ENCODE peak calls at places on chromosome 4, in five cellular contexts. Z is fibroblast of lung, V is HFFc6, F is GM10248, G is left ventricle myocardium inferior. X is an unnamed sample.

GRCh38 chr4:48031802-48032525 is 15.4 kb downstream of the NIPAL1 start:
- DNase-seq in Z (peak), V (no peak), F (no peak), G (no peak), X (no peak)

GRCh38 chr4:89894654-89895652 is at the start of gene MMRN1:
- DNase-seq in Z (no peak), V (no peak), F (peak), G (no peak), X (no peak)

GRCh38 chr4:123600426-123600825 is 203.8 kb downstream of the SPRY1 start:
- DNase-seq in Z (no peak), V (no peak), F (no peak), G (no peak), X (no peak)

GRCh38 chr4:25061602-25062001 is 30.9 kb upstream of the LGI2 start:
- DNase-seq in Z (no peak), V (no peak), F (no peak), G (no peak), X (no peak)

GRCh38 chr4:120731561-120731960 is 191.0 kb downstream of the PRDM5 start:
- DNase-seq in Z (peak), V (peak), F (no peak), G (no peak), X (no peak)

GRCh38 chr4:186693159-186693815 is 30.4 kb downstream of the FAT1 start:
- DNase-seq in Z (peak), V (peak), F (no peak), G (peak), X (no peak)

GRCh38 chr4:113869743-113870375 is 108.3 kb upstream of the CAMK2D start:
- DNase-seq in Z (peak), V (peak), F (peak), G (no peak), X (no peak)

GRCh38 chr4:113541933-113542332 is 219.6 kb downstream of the CAMK2D start:
- DNase-seq in Z (peak), V (no peak), F (no peak), G (no peak), X (no peak)

GRCh38 chr4:86791126-86791525 is 58.1 kb downstream of the SLC10A6 start:
- DNase-seq in Z (no peak), V (no peak), F (no peak), G (no peak), X (no peak)

GRCh38 chr4:23260510-23260909 is 567.8 kb downstream of the GBA3 start:
- DNase-seq in Z (no peak), V (no peak), F (no peak), G (no peak), X (no peak)

GRCh38 chr4:186982160-186982559 is 258.5 kb upstream of the FAT1 start:
- DNase-seq in Z (no peak), V (no peak), F (no peak), G (no peak), X (no peak)

GRCh38 chr4:125049711-125050110 is 265.0 kb upstream of the FAT4 start:
- DNase-seq in Z (no peak), V (no peak), F (no peak), G (no peak), X (no peak)

GRCh38 chr4:72909461-72909860 is 160.1 kb downstream of the COX18 start:
- DNase-seq in Z (no peak), V (no peak), F (no peak), G (no peak), X (no peak)

GRCh38 chr4:73895201-73896177 is 26.3 kb downstream of the CXCL1 start:
- DNase-seq in Z (peak), V (no peak), F (no peak), G (no peak), X (no peak)

GRCh38 chr4:183407128-183407585 is 37.3 kb upstream of the CDKN2AIP start:
- DNase-seq in Z (peak), V (peak), F (peak), G (peak), X (peak)

GRCh38 chr4:56654238-56654632 is 26.9 kb downstream of the HOPX start:
- DNase-seq in Z (peak), V (no peak), F (no peak), G (no peak), X (no peak)

GRCh38 chr4:53920116-53920515 is 144.3 kb downstream of the CHIC2 start:
- DNase-seq in Z (peak), V (no peak), F (no peak), G (no peak), X (peak)

GRCh38 chr4:110622841-110623709 is at the start of gene PITX2:
- DNase-seq in Z (peak), V (peak), F (peak), G (peak), X (no peak)

GRCh38 chr4:183072181-183072580 is 26.9 kb upstream of the WWC2 start:
- DNase-seq in Z (peak), V (peak), F (no peak), G (no peak), X (no peak)

GRCh38 chr4:87524456-87524855 is 4.7 kb downstream of the SPARCL1 start:
- DNase-seq in Z (peak), V (no peak), F (no peak), G (no peak), X (no peak)

GRCh38 chr4:105978684-105979296 is 83.5 kb downstream of the NPNT start:
- DNase-seq in Z (peak), V (peak), F (no peak), G (no peak), X (no peak)

GRCh38 chr4:6335040-6335590 is 65.5 kb downstream of the WFS1 start:
- DNase-seq in Z (no peak), V (no peak), F (no peak), G (no peak), X (no peak)

GRCh38 chr4:73037057-73037456 is 32.5 kb downstream of the COX18 start:
- DNase-seq in Z (no peak), V (no peak), F (no peak), G (no peak), X (no peak)

GRCh38 chr4:141074098-141074878 is 59.0 kb downstream of the RNF150 start:
- DNase-seq in Z (peak), V (no peak), F (no peak), G (no peak), X (no peak)

GRCh38 chr4:8849266-8850073 is 22.2 kb downstream of the HMX1 start:
- DNase-seq in Z (no peak), V (no peak), F (no peak), G (no peak), X (peak)

GRCh38 chr4:86498560-86499166 is 95.5 kb upstream of the PTPN13 start:
- DNase-seq in Z (peak), V (peak), F (peak), G (no peak), X (no peak)

GRCh38 chr4:80233390-80233789 is 33.1 kb upstream of the FGF5 start:
- DNase-seq in Z (no peak), V (no peak), F (no peak), G (no peak), X (no peak)

GRCh38 chr4:65698631-65699030 is 28.3 kb upstream of the EPHA5 start:
- DNase-seq in Z (no peak), V (no peak), F (no peak), G (no peak), X (no peak)

GRCh38 chr4:113849771-113850170 is 88.2 kb upstream of the CAMK2D start:
- DNase-seq in Z (peak), V (no peak), F (no peak), G (peak), X (no peak)

GRCh38 chr4:3127129-3127528 is 52.6 kb downstream of the HTT start:
- DNase-seq in Z (no peak), V (no peak), F (no peak), G (no peak), X (no peak)

GRCh38 chr4:139177049-139177887 is at the start of gene ELF2:
- DNase-seq in Z (peak), V (peak), F (peak), G (peak), X (peak)

GRCh38 chr4:147425019-147425418 is 55.9 kb upstream of the EDNRA start:
- DNase-seq in Z (peak), V (peak), F (no peak), G (no peak), X (no peak)

GRCh38 chr4:173827707-173828106 is 297.7 kb upstream of the HAND2 start:
- DNase-seq in Z (no peak), V (no peak), F (no peak), G (no peak), X (no peak)
- TF ChIP-seq CTCF in Z (no peak), V (no peak), F (no peak), G (peak), X (no peak)

GRCh38 chr4:144183165-144183564 is 42.6 kb upstream of the GYPA start:
- DNase-seq in Z (no peak), V (no peak), F (no peak), G (no peak), X (no peak)

GRCh38 chr4:144181386-144181785 is 40.9 kb upstream of the GYPA start:
- DNase-seq in Z (no peak), V (no peak), F (no peak), G (no peak), X (no peak)

GRCh38 chr4:144190009-144190408 is 49.5 kb upstream of the GYPA start:
- DNase-seq in Z (no peak), V (no peak), F (no peak), G (no peak), X (no peak)

GRCh38 chr4:144189121-144189520 is 48.6 kb upstream of the GYPA start:
- DNase-seq in Z (no peak), V (no peak), F (no peak), G (no peak), X (no peak)

GRCh38 chr4:144185086-144185485 is 44.6 kb upstream of the GYPA start:
- DNase-seq in Z (no peak), V (no peak), F (no peak), G (no peak), X (no peak)
- TF ChIP-seq CTCF in Z (no peak), V (no peak), F (no peak), G (no peak), X (no peak)

DNA sequence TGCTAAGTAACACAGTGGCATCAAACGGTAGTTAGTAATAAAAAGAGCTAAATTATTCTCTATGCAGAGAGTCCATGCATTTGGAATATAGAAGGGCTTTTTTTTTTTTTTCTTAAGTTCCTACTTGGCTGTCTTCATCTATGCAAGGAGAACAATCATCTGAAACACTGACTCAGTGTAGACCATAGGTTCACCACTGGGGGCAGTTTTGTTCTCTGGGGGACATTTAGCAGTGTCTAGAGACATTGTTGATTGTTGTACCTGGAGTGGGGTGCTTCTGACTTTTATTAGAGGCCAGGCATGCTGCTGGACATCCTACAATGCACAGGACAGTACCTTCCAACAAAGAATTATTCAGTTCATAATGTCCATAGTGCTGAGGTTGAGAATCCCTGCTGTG is 41.2 kb downstream of the TMA16 start:
- DNase-seq in Z (no peak), V (no peak), F (no peak), G (no peak), X (no peak)
- TF ChIP-seq CTCF in Z (peak), V (peak), F (no peak), G (no peak), X (no peak)

GRCh38 chr4:54958236-54958635 is 167.2 kb downstream of the KDR start:
- DNase-seq in Z (peak), V (no peak), F (no peak), G (no peak), X (no peak)

GRCh38 chr4:54967289-54967688 is 158.1 kb downstream of the KDR start:
- DNase-seq in Z (no peak), V (no peak), F (no peak), G (no peak), X (no peak)

GRCh38 chr4:54959656-54960055 is 165.7 kb downstream of the KDR start:
- DNase-seq in Z (peak), V (peak), F (no peak), G (no peak), X (no peak)

GRCh38 chr4:54961357-54961975 is 163.9 kb downstream of the KDR start:
- DNase-seq in Z (peak), V (peak), F (no peak), G (no peak), X (no peak)
- TF ChIP-seq CTCF in Z (peak), V (peak), F (peak), G (peak), X (peak)

DNA sequence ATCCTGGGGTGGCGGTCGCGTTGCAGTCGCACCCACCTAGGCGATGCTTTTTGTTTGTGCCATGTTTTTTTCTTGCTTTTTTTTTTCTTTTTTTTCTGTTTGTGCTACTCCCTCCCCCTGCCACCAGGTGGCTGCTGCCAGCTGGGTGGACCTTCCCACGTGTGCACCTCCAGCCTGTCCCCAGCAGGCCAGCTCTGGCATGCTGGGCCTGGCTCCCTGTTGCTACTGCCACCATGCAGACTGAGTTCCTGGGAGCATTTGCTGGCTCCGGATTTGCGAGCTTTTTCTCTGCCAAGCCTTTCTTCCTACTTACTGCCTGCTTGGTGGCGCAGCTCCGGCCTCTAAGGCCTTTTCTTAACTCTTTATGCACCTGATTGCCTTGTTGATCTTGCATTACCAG is 161.2 kb upstream of the WDFY3 start:
- DNase-seq in Z (peak), V (peak), F (peak), G (no peak), X (no peak)
- TF ChIP-seq CTCF in Z (peak), V (peak), F (no peak), G (peak), X (no peak)

GRCh38 chr4:70931359-70931758 is 29.2 kb downstream of the MOB1B start:
- DNase-seq in Z (no peak), V (no peak), F (no peak), G (no peak), X (no peak)
- TF ChIP-seq CTCF in Z (no peak), V (no peak), F (no peak), G (no peak), X (no peak)

GRCh38 chr4:76246025-76246424 is 5.5 kb upstream of the FAM47E start:
- DNase-seq in Z (no peak), V (no peak), F (no peak), G (no peak), X (no peak)
- TF ChIP-seq CTCF in Z (no peak), V (no peak), F (no peak), G (no peak), X (no peak)

GRCh38 chr4:4680243-4680642 is 138.4 kb upstream of the STX18 start:
- DNase-seq in Z (no peak), V (no peak), F (no peak), G (no peak), X (no peak)

GRCh38 chr4:4675636-4676035 is 133.8 kb upstream of the STX18 start:
- DNase-seq in Z (no peak), V (no peak), F (no peak), G (no peak), X (no peak)

GRCh38 chr4:4675051-4675581 is 133.3 kb upstream of the STX18 start:
- DNase-seq in Z (no peak), V (no peak), F (no peak), G (no peak), X (no peak)

GRCh38 chr4:4680758-4681157 is 138.9 kb upstream of the STX18 start:
- DNase-seq in Z (no peak), V (no peak), F (no peak), G (no peak), X (no peak)

DNA sequence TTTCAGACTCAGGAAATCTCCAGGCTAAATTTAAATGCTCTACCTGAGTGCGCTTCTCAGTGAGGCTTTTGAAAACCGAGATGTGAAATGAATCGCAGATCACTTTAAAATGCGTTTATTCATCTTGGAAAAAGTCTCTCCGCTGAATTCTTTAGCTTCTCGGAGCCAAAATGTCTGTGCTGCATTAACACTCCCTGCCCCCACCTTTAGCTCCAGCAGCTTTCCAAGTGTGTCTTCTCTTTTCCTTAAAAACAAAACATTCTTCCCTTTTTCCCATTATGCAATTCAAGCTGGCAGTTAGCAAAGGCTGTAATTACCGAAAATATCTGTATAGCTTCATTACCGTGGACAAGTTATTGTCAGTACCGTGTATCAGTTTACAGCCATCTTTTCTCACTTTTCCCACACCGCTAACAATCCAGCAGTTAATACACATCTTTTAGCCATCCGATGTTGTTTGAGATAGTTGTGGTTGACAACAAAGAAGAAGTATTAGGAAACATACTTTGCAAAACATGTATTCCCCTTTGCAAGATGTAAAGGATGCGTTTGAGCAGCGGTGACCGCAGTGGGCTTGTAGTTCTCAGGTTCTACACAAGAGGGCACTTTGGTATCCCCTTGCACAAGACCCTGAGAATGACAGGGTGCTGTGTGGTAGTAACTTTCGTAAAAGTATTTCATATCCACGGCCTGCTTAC is 136.1 kb upstream of the STX18 start:
- DNase-seq in Z (peak), V (peak), F (no peak), G (no peak), X (no peak)
- TF ChIP-seq CTCF in Z (peak), V (peak), F (no peak), G (peak), X (peak)